ENCODE peak calls at places on chromosomes 6 and 20, in six cellular contexts. C is A549, D is mesendoderm, F is breast epithelium, M is psoas muscle, R is kidney. A is an unnamed sample.

GRCh38 chr6:72621243-72622093 is at the start of gene KCNQ5:
- DNase-seq in C (peak), D (peak), F (no peak), M (peak), R (peak), A (peak)

GRCh38 chr6:154112181-154112809 is 73.3 kb downstream of the OPRM1 start:
- DNase-seq in C (no peak), D (no peak), F (no peak), M (no peak), R (no peak), A (no peak)

GRCh38 chr6:169985121-169986015 is 233.9 kb downstream of the ERMARD start:
- DNase-seq in C (no peak), D (no peak), F (no peak), M (no peak), R (peak), A (no peak)

GRCh38 chr6:36024154-36024760 is at the start of gene SLC26A8:
- DNase-seq in C (no peak), D (peak), F (no peak), M (peak), R (no peak), A (no peak)

GRCh38 chr6:27753668-27754407 is 158.4 kb downstream of the OR2B2 start:
- DNase-seq in C (peak), D (peak), F (peak), M (peak), R (peak), A (peak)

GRCh38 chr20:21125072-21125848 is 622 bp upstream of the KIZ start:
- DNase-seq in C (peak), D (peak), F (peak), M (peak), R (no peak), A (no peak)

GRCh38 chr6:151087861-151088598 is 151.7 kb upstream of the AKAP12 start:
- DNase-seq in C (peak), D (no peak), F (no peak), M (no peak), R (peak), A (no peak)

GRCh38 chr6:39214846-39215639 is 14.2 kb downstream of the KCNK5 start:
- DNase-seq in C (peak), D (no peak), F (no peak), M (no peak), R (no peak), A (no peak)

GRCh38 chr6:110491644-110492317 is 15.4 kb upstream of the SLC22A16 start:
- DNase-seq in C (no peak), D (peak), F (no peak), M (no peak), R (no peak), A (no peak)

GRCh38 chr6:71489736-71490135 is 201.1 kb downstream of the OGFRL1 start:
- DNase-seq in C (peak), D (peak), F (no peak), M (no peak), R (no peak), A (no peak)

GRCh38 chr6:106163446-106163965 is 77.4 kb downstream of the PRDM1 start:
- DNase-seq in C (no peak), D (peak), F (no peak), M (no peak), R (no peak), A (no peak)

GRCh38 chr20:61407561-61407960 is 155.5 kb downstream of the CDH4 start:
- DNase-seq in C (no peak), D (no peak), F (no peak), M (no peak), R (no peak), A (no peak)

GRCh38 chr6:26194774-26195375 is 107.6 kb downstream of the HFE start:
- DNase-seq in C (no peak), D (no peak), F (no peak), M (no peak), R (no peak), A (no peak)

GRCh38 chr20:24778585-24779031 is 170.5 kb upstream of the CST7 start:
- DNase-seq in C (no peak), D (no peak), F (no peak), M (peak), R (peak), A (no peak)

GRCh38 chr6:6696867-6697531 is 108.5 kb downstream of the LY86 start:
- DNase-seq in C (peak), D (peak), F (no peak), M (peak), R (peak), A (no peak)

GRCh38 chr6:150334790-150335783 is 33.7 kb upstream of the IYD start:
- DNase-seq in C (peak), D (peak), F (peak), M (no peak), R (no peak), A (no peak)

GRCh38 chr6:33923857-33924514 is 120.2 kb upstream of the MLN start:
- DNase-seq in C (no peak), D (no peak), F (no peak), M (no peak), R (no peak), A (no peak)

GRCh38 chr6:434051-434705 is 42.6 kb downstream of the IRF4 start:
- DNase-seq in C (no peak), D (no peak), F (no peak), M (no peak), R (peak), A (no peak)

GRCh38 chr6:38427492-38428210 is 212.1 kb downstream of the BTBD9 start:
- DNase-seq in C (no peak), D (peak), F (no peak), M (no peak), R (no peak), A (no peak)

GRCh38 chr6:35019831-35020230 is 121.3 kb downstream of the TCP11 start:
- DNase-seq in C (no peak), D (no peak), F (no peak), M (no peak), R (no peak), A (no peak)
- H3K27ac ChIP-seq in C (no peak), D (no peak), F (peak), M (no peak), R (no peak), A (no peak)

GRCh38 chr6:12148841-12149240 is 136.7 kb downstream of the HIVEP1 start:
- DNase-seq in C (no peak), D (no peak), F (no peak), M (no peak), R (no peak), A (no peak)

GRCh38 chr6:12149944-12150510 is 137.9 kb downstream of the HIVEP1 start:
- DNase-seq in C (no peak), D (no peak), F (no peak), M (no peak), R (no peak), A (no peak)

GRCh38 chr6:12150812-12151432 is 138.8 kb downstream of the HIVEP1 start:
- DNase-seq in C (peak), D (peak), F (no peak), M (no peak), R (no peak), A (peak)

GRCh38 chr6:12148317-12148801 is 136.2 kb downstream of the HIVEP1 start:
- DNase-seq in C (peak), D (no peak), F (no peak), M (no peak), R (no peak), A (no peak)

DNA sequence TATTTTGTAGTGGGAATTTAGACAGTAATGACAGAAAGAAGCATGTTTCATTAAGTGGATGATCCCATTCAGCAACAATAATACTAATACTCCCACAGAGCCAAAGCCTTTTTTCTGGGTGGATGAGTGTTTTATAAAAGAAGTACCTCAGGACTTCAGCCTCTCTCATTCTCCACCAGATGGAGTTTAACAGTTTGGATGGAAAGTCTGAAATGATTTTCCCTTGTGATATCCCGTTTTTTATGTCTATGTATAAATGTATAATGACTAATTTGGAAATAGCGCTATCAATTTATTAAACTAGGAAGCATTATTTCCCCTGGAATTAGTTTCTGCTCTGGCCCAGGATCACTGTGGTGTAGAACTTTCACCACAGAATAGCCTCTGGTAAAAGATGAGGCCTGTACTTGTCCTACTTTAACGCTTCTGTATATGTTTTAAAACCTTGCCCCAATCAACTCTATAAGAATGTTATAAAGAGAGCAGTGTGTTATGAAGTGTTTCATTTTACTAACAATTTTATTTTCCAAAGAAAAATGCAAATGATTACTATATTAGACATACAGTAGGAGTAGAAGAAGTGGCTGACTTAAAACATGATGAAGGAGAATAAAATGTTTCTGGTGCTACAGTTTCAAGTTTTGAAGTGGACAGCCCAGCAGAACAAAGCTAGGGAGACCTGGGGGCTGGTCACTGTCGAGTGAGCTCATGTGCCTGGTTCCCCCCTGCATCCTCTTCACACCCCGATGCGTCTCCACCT is 135.6 kb downstream of the HIVEP1 start:
- DNase-seq in C (no peak), D (no peak), F (no peak), M (no peak), R (no peak), A (no peak)
- H3K27ac ChIP-seq in C (peak), D (no peak), F (peak), M (no peak), R (no peak), A (no peak)

GRCh38 chr6:15265787-15266186 is 19.9 kb downstream of the JARID2 start:
- DNase-seq in C (no peak), D (no peak), F (no peak), M (no peak), R (no peak), A (no peak)

GRCh38 chr6:15264902-15265761 is 19.3 kb downstream of the JARID2 start:
- DNase-seq in C (no peak), D (no peak), F (no peak), M (peak), R (no peak), A (no peak)

GRCh38 chr6:15266423-15266996 is 20.6 kb downstream of the JARID2 start:
- DNase-seq in C (no peak), D (peak), F (no peak), M (peak), R (no peak), A (no peak)

GRCh38 chr6:15263780-15264374 is 18.0 kb downstream of the JARID2 start:
- DNase-seq in C (no peak), D (no peak), F (no peak), M (no peak), R (no peak), A (no peak)

GRCh38 chr6:15264412-15264811 is 18.5 kb downstream of the JARID2 start:
- DNase-seq in C (no peak), D (no peak), F (no peak), M (no peak), R (no peak), A (no peak)
- H3K27ac ChIP-seq in C (no peak), D (no peak), F (no peak), M (peak), R (no peak), A (no peak)

GRCh38 chr6:109002100-109002697 is 92.4 kb downstream of the SESN1 start:
- DNase-seq in C (no peak), D (no peak), F (peak), M (no peak), R (no peak), A (no peak)
- H3K27ac ChIP-seq in C (no peak), D (no peak), F (peak), M (peak), R (peak), A (no peak)

GRCh38 chr6:8065519-8065911 is 1.3 kb upstream of the BLOC1S5 start:
- DNase-seq in C (no peak), D (no peak), F (no peak), M (no peak), R (no peak), A (no peak)
- H3K27ac ChIP-seq in C (peak), D (no peak), F (no peak), M (no peak), R (peak), A (no peak)

GRCh38 chr6:135905604-135906300 is 54.3 kb downstream of the PDE7B start:
- DNase-seq in C (no peak), D (no peak), F (no peak), M (no peak), R (peak), A (no peak)
- H3K27ac ChIP-seq in C (no peak), D (no peak), F (no peak), M (peak), R (no peak), A (no peak)

GRCh38 chr20:9119776-9120175 is 50.9 kb downstream of the PLCB4 start:
- DNase-seq in C (no peak), D (no peak), F (peak), M (peak), R (no peak), A (no peak)
- H3K27ac ChIP-seq in C (no peak), D (no peak), F (peak), M (no peak), R (no peak), A (no peak)